ENCODE peak calls at places on chromosomes 16 and 17, in seven cellular contexts. V is naive thymus-derived CD4-positive, alpha-beta T cell; Z is right cardiac atrium; S is A549; L is body of pancreas; R is heart left ventricle; I is fibroblast of lung. O is an unnamed sample.

GRCh38 chr17:29642171-29642611 is 19.5 kb upstream of the CORO6 start:
- DNase-seq in V (no peak), Z (no peak), S (no peak), L (no peak), R (no peak), I (no peak), O (no peak)

GRCh38 chr17:76082326-76083251 is 3.6 kb downstream of the ZACN start:
- DNase-seq in V (no peak), Z (peak; percentile 69), S (no peak), L (no peak), R (peak; percentile 70), I (no peak), O (no peak)

GRCh38 chr16:27642753-27643152 is 92.8 kb downstream of the KATNIP start:
- DNase-seq in V (no peak), Z (no peak), S (no peak), L (no peak), R (no peak), I (peak; percentile 52), O (no peak)

GRCh38 chr16:280552-280951 is at the start of gene ARHGDIG:
- DNase-seq in V (no peak), Z (no peak), S (no peak), L (no peak), R (peak; percentile 53), I (no peak), O (no peak)

GRCh38 chr17:67245073-67245693 is at the start of gene HELZ:
- DNase-seq in V (peak; percentile 79), Z (peak; percentile 90), S (peak; percentile 89), L (peak; percentile 81), R (peak; percentile 88), I (peak; percentile 84), O (peak; percentile 57)

GRCh38 chr16:31535737-31536136 is 8.0 kb downstream of the AHSP start:
- DNase-seq in V (no peak), Z (no peak), S (no peak), L (no peak), R (no peak), I (no peak), O (no peak)

GRCh38 chr17:48002920-48003685 is 32.2 kb downstream of the CDK5RAP3 start:
- DNase-seq in V (no peak), Z (no peak), S (no peak), L (no peak), R (no peak), I (no peak), O (no peak)

GRCh38 chr16:82031116-82032084 is 3.7 kb upstream of the HSD17B2 start:
- DNase-seq in V (no peak), Z (no peak), S (peak; percentile 50), L (peak; percentile 28), R (no peak), I (peak; percentile 74), O (no peak)

GRCh38 chr16:8660841-8661301 is 13.5 kb upstream of the ABAT start:
- DNase-seq in V (peak; percentile 18), Z (peak; percentile 90), S (peak; percentile 47), L (peak; percentile 77), R (no peak), I (peak; percentile 53), O (peak; percentile 45)

GRCh38 chr16:31700200-31700529 is 172.5 kb downstream of the AHSP start:
- DNase-seq in V (no peak), Z (no peak), S (peak; percentile 87), L (no peak), R (no peak), I (no peak), O (no peak)

GRCh38 chr16:5377280-5377898 is 279.8 kb upstream of the EEF2KMT start:
- DNase-seq in V (no peak), Z (no peak), S (no peak), L (no peak), R (no peak), I (no peak), O (no peak)

GRCh38 chr16:5381481-5381880 is 283.9 kb upstream of the EEF2KMT start:
- DNase-seq in V (no peak), Z (no peak), S (no peak), L (no peak), R (no peak), I (no peak), O (no peak)

GRCh38 chr16:5379948-5380347 is 282.4 kb upstream of the EEF2KMT start:
- DNase-seq in V (no peak), Z (no peak), S (no peak), L (no peak), R (no peak), I (no peak), O (no peak)

GRCh38 chr16:5382484-5382883 is 284.9 kb upstream of the EEF2KMT start:
- DNase-seq in V (no peak), Z (no peak), S (no peak), L (no peak), R (no peak), I (no peak), O (no peak)

DNA sequence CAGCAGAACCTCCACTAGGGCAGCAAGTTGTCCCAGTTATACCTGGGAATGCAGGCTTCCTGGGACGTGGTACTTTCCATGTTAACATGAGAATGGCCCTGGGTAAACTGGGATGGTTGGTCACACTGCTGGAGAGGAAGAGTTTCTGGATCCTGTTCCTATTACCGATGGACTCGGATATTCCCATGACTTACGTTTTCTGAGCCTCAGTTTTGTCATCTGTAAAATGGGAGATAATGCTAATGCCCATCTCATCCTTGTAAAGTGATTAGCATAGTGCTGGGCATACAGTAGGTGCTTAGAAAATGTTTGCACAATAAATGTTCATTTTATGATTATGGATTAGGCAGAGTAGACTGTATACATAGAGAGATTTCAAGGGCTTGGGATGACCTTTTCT is 280.9 kb upstream of the EEF2KMT start:
- DNase-seq in V (no peak), Z (no peak), S (no peak), L (no peak), R (no peak), I (no peak), O (no peak)
- H3K9me3 ChIP-seq in V (no peaks in the 10 kb centered on the region), Z (no peaks in the 10 kb centered on the region), S (no peaks in the 10 kb centered on the region), L (no peaks in the 10 kb centered on the region), R (no peaks in the 10 kb centered on the region), I (no peaks in the 10 kb centered on the region), O (no peaks in the 10 kb centered on the region)

DNA sequence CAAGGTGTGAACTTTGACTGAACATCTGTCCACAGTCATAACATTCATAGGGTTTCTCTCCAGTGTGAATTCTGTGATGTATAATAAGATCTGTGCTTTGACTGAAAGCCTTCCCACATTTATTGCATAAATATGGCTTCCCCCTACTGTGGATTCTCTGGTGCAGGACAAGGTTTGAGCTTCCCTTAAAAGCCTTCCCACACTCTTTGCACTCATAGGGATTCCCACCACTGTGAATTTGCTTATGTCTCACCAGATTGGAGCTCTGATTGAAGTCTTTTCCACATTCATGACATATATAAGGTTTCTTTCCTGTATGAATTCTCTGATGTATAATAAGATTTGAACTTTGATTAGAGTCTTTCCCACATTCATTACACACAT is 8.3 kb downstream of the ZNF594 start:
- DNase-seq in V (no peak), Z (no peak), S (no peak), L (no peak), R (no peak), I (no peak), O (no peak)
- H3K9me3 ChIP-seq in V (peaks cover 89% of the 10 kb centered on the region), Z (peaks cover 27% of the 10 kb centered on the region), S (peaks cover 100% of the 10 kb centered on the region), L (peaks cover 84% of the 10 kb centered on the region), R (peaks cover 96% of the 10 kb centered on the region), I (peaks cover 6% of the 10 kb centered on the region), O (peaks cover 36% of the 10 kb centered on the region)

GRCh38 chr16:88283596-88283995 is 99.2 kb upstream of the ZNF469 start:
- DNase-seq in V (no peak), Z (no peak), S (no peak), L (no peak), R (peak; percentile 15), I (no peak), O (no peak)
- H3K9me3 ChIP-seq in V (peaks cover 16% of the 10 kb centered on the region), Z (no peaks in the 10 kb centered on the region), S (peaks cover 47% of the 10 kb centered on the region), L (no peaks in the 10 kb centered on the region), R (peaks cover 15% of the 10 kb centered on the region), I (peaks cover 2% of the 10 kb centered on the region), O (no peaks in the 10 kb centered on the region)

GRCh38 chr17:69716571-69716970 is 302.1 kb downstream of the MAP2K6 start:
- DNase-seq in V (no peak), Z (no peak), S (no peak), L (peak; percentile 2), R (no peak), I (no peak), O (no peak)

GRCh38 chr17:69715656-69716055 is 301.2 kb downstream of the MAP2K6 start:
- DNase-seq in V (no peak), Z (no peak), S (no peak), L (no peak), R (no peak), I (no peak), O (no peak)

GRCh38 chr17:69713815-69714214 is 299.3 kb downstream of the MAP2K6 start:
- DNase-seq in V (no peak), Z (no peak), S (no peak), L (no peak), R (no peak), I (no peak), O (no peak)

GRCh38 chr17:69712801-69713311 is 298.4 kb downstream of the MAP2K6 start:
- DNase-seq in V (no peak), Z (no peak), S (no peak), L (no peak), R (no peak), I (no peak), O (no peak)

DNA sequence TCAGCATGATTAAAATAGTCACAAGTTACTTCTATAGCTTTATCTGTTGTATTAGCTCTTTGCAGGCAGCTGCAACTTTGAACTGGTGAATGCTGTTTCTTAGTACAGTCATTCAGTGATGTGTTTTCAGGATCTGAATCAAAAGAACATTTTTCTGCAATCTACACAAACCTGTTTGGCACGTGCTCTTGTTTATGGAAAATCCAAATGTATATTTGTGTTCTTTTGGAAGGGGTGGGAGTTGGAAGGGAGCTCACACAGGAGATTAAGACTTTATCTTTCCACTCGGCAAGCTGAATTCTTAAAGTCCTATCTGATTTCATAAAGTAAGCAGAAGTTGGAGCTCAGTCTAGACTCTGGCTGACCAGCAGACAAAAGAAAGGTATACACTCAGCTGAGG is 300.2 kb downstream of the MAP2K6 start:
- DNase-seq in V (no peak), Z (no peak), S (no peak), L (no peak), R (no peak), I (no peak), O (no peak)
- H3K9me3 ChIP-seq in V (no peaks in the 10 kb centered on the region), Z (no peaks in the 10 kb centered on the region), S (no peaks in the 10 kb centered on the region), L (no peaks in the 10 kb centered on the region), R (no peaks in the 10 kb centered on the region), I (no peaks in the 10 kb centered on the region), O (no peaks in the 10 kb centered on the region)

GRCh38 chr16:11896776-11897175 is 19.0 kb downstream of the GSPT1 start:
- DNase-seq in V (no peak), Z (no peak), S (no peak), L (no peak), R (no peak), I (peak; percentile 64), O (no peak)
- H3K9me3 ChIP-seq in V (no peaks in the 10 kb centered on the region), Z (no peaks in the 10 kb centered on the region), S (no peaks in the 10 kb centered on the region), L (no peaks in the 10 kb centered on the region), R (no peaks in the 10 kb centered on the region), I (no peaks in the 10 kb centered on the region), O (no peaks in the 10 kb centered on the region)

O was measured in T-helper 17 cell.